ENCODE peak calls at places on chromosome 19, in four cellular contexts. One of them, this sample, is unnamed.

GRCh38 chr19:3474015-3474414 is 6.3 kb downstream of the SMIM24 start:
- DNase-seq in ELF-1: no peak
- DNase-seq in Peyer's patch: no peak
- DNase-seq in NCI-H1694: no peak
- DNase-seq in this sample: no peak

GRCh38 chr19:16076154-16076957 is at the start of gene TPM4:
- DNase-seq in ELF-1: peak
- DNase-seq in Peyer's patch: peak
- DNase-seq in NCI-H1694: no peak
- DNase-seq in this sample: peak

GRCh38 chr19:30733826-30734550 is 361.8 kb downstream of the ZNF536 start:
- DNase-seq in ELF-1: no peak
- DNase-seq in Peyer's patch: no peak
- DNase-seq in NCI-H1694: no peak
- DNase-seq in this sample: no peak

GRCh38 chr19:56964526-56964925 is 124.0 kb upstream of the PEG3 start:
- DNase-seq in ELF-1: no peak
- DNase-seq in Peyer's patch: no peak
- DNase-seq in NCI-H1694: no peak
- DNase-seq in this sample: no peak

GRCh38 chr19:50725218-50725931 is 2.2 kb downstream of the CLEC11A start:
- DNase-seq in ELF-1: no peak
- DNase-seq in Peyer's patch: no peak
- DNase-seq in NCI-H1694: no peak
- DNase-seq in this sample: no peak

GRCh38 chr19:16394681-16395375 is 70.2 kb downstream of the KLF2 start:
- DNase-seq in ELF-1: no peak
- DNase-seq in Peyer's patch: no peak
- DNase-seq in NCI-H1694: no peak
- DNase-seq in this sample: no peak

GRCh38 chr19:35037716-35038622 is 3.6 kb upstream of the HPN start:
- DNase-seq in ELF-1: no peak
- DNase-seq in Peyer's patch: peak
- DNase-seq in NCI-H1694: peak
- DNase-seq in this sample: no peak

GRCh38 chr19:34355201-34355600 is 9.8 kb upstream of the GPI start:
- DNase-seq in ELF-1: no peak
- DNase-seq in Peyer's patch: no peak
- DNase-seq in NCI-H1694: no peak
- DNase-seq in this sample: no peak

GRCh38 chr19:37995346-37995745 is 88.3 kb downstream of the SIPA1L3 start:
- DNase-seq in ELF-1: no peak
- DNase-seq in Peyer's patch: no peak
- DNase-seq in NCI-H1694: no peak
- DNase-seq in this sample: no peak